ENCODE peak calls at places on chromosomes 7 and 10, in seven cellular contexts. W, X, A, R, V, J and I are unnamed samples.

GRCh38 chr7:115812796-115813195 is 217.8 kb downstream of the TFEC start:
- DNase-seq in W (no peak), X (no peak), A (no peak), R (no peak), V (no peak), J (no peak), I (no peak)

GRCh38 chr7:130732980-130733865 is 784 bp downstream of the KLF14 start:
- DNase-seq in W (no peak), X (peak; percentile 72), A (peak; percentile 45), R (peak; percentile 71), V (peak; percentile 63), J (no peak), I (peak; percentile 82)

GRCh38 chr7:137241655-137242054 is 101.9 kb downstream of the PTN start:
- DNase-seq in W (no peak), X (no peak), A (no peak), R (no peak), V (no peak), J (no peak), I (no peak)

GRCh38 chr10:17109475-17110207 is 20.0 kb downstream of the CUBN start:
- DNase-seq in W (peak; percentile 12), X (no peak), A (no peak), R (no peak), V (peak; percentile 94), J (peak; percentile 80), I (no peak)

GRCh38 chr10:75375828-75376227 is 25.7 kb downstream of the ZNF503 start:
- DNase-seq in W (no peak), X (no peak), A (peak; percentile 54), R (no peak), V (no peak), J (no peak), I (no peak)

GRCh38 chr7:49279886-49280285 is 355.5 kb downstream of the CDC14C start:
- DNase-seq in W (no peak), X (peak; percentile 59), A (no peak), R (no peak), V (no peak), J (no peak), I (no peak)

GRCh38 chr10:12041766-12042408 is 722 bp downstream of the UPF2 start:
- DNase-seq in W (peak; percentile 15), X (no peak), A (no peak), R (no peak), V (peak; percentile 54), J (peak; percentile 15), I (no peak)

GRCh38 chr7:85630904-85631582 is 444.2 kb upstream of the SEMA3D start:
- DNase-seq in W (no peak), X (no peak), A (no peak), R (no peak), V (peak; percentile 10), J (no peak), I (no peak)

GRCh38 chr7:79282051-79282694 is 171.3 kb downstream of the MAGI2 start:
- DNase-seq in W (peak; percentile 65), X (peak; percentile 23), A (no peak), R (no peak), V (peak; percentile 90), J (peak; percentile 83), I (no peak)

GRCh38 chr10:115141254-115141653 is 48.1 kb downstream of the ATRNL1 start:
- DNase-seq in W (peak; percentile 33), X (no peak), A (no peak), R (no peak), V (peak; percentile 45), J (peak; percentile 5), I (no peak)

GRCh38 chr7:112162161-112163020 is 43.8 kb downstream of the DOCK4 start:
- DNase-seq in W (peak; percentile 82), X (no peak), A (peak; percentile 55), R (peak; percentile 79), V (peak; percentile 61), J (no peak), I (peak; percentile 54)

GRCh38 chr7:18530224-18531179 is 35.0 kb downstream of the HDAC9 start:
- DNase-seq in W (peak; percentile 65), X (no peak), A (no peak), R (no peak), V (no peak), J (no peak), I (no peak)

GRCh38 chr7:20214787-20215669 is 2.2 kb downstream of the MACC1 start:
- DNase-seq in W (no peak), X (no peak), A (no peak), R (no peak), V (no peak), J (no peak), I (no peak)

GRCh38 chr7:1748774-1749173 is 78.7 kb downstream of the ELFN1 start:
- DNase-seq in W (no peak), X (no peak), A (peak; percentile 26), R (peak; percentile 64), V (no peak), J (no peak), I (peak; percentile 70)

GRCh38 chr7:138299046-138299445 is 161.0 kb upstream of the TRIM24 start:
- DNase-seq in W (no peak), X (no peak), A (no peak), R (no peak), V (no peak), J (no peak), I (no peak)

GRCh38 chr10:104678658-104679057 is 37.6 kb downstream of the SORCS3 start:
- DNase-seq in W (no peak), X (no peak), A (no peak), R (no peak), V (peak; percentile 4), J (no peak), I (no peak)

GRCh38 chr10:61643316-61643751 is 19.4 kb upstream of the CABCOCO1 start:
- DNase-seq in W (no peak), X (no peak), A (no peak), R (no peak), V (peak; percentile 85), J (peak; percentile 85), I (no peak)

GRCh38 chr7:138032186-138032585 is 30.3 kb upstream of the CREB3L2 start:
- DNase-seq in W (no peak), X (no peak), A (no peak), R (no peak), V (no peak), J (no peak), I (no peak)

GRCh38 chr10:118582511-118582910 is 12.9 kb downstream of the PRLHR start:
- DNase-seq in W (no peak), X (no peak), A (no peak), R (no peak), V (no peak), J (no peak), I (no peak)

GRCh38 chr7:34091330-34091917 is 186.1 kb downstream of the BMPER start:
- DNase-seq in W (peak; percentile 78), X (peak; percentile 58), A (no peak), R (no peak), V (peak; percentile 81), J (peak; percentile 67), I (peak; percentile 50)

GRCh38 chr10:102775973-102776669 is 32.4 kb downstream of the WBP1L start:
- DNase-seq in W (peak; percentile 81), X (peak; percentile 57), A (peak; percentile 93), R (peak; percentile 89), V (peak; percentile 77), J (peak; percentile 68), I (peak; percentile 36)

GRCh38 chr10:102773320-102773719 is 29.6 kb downstream of the WBP1L start:
- DNase-seq in W (no peak), X (no peak), A (no peak), R (no peak), V (peak; percentile 56), J (peak; percentile 33), I (no peak)

GRCh38 chr10:102773986-102774385 is 30.2 kb downstream of the WBP1L start:
- DNase-seq in W (no peak), X (no peak), A (peak; percentile 79), R (no peak), V (no peak), J (peak; percentile 39), I (no peak)

GRCh38 chr10:102776779-102777417 is 33.1 kb downstream of the WBP1L start:
- DNase-seq in W (peak; percentile 86), X (peak; percentile 65), A (peak; percentile 89), R (peak; percentile 87), V (peak; percentile 98), J (peak; percentile 98), I (peak; percentile 67)

GRCh38 chr10:102775201-102775972 is 31.6 kb downstream of the WBP1L start:
- DNase-seq in W (no peak), X (peak; percentile 55), A (peak; percentile 81), R (peak; percentile 79), V (no peak), J (peak; percentile 18), I (no peak)
- H3K4me3 ChIP-seq in W (peak overlapping the region; percentile 39), X (no peak overlapping the region), A (no peak overlapping the region), R (peak overlapping the region; percentile 57), V (peak overlapping the region; percentile 26), J (peak overlapping the region; percentile 53), I (no peak overlapping the region)

GRCh38 chr7:132577206-132578049 is 1.2 kb upstream of the PLXNA4 start:
- DNase-seq in W (peak; percentile 81), X (peak; percentile 67), A (peak; percentile 84), R (peak; percentile 93), V (peak; percentile 81), J (peak; percentile 73), I (peak; percentile 94)
- H3K4me3 ChIP-seq in W (peak overlapping the region; percentile 16), X (peak overlapping the region; percentile 44), A (peak overlapping the region; percentile 37), R (no peak overlapping the region), V (peak overlapping the region; percentile 5), J (peak overlapping the region; percentile 37), I (peak overlapping the region; percentile 40)

DNA sequence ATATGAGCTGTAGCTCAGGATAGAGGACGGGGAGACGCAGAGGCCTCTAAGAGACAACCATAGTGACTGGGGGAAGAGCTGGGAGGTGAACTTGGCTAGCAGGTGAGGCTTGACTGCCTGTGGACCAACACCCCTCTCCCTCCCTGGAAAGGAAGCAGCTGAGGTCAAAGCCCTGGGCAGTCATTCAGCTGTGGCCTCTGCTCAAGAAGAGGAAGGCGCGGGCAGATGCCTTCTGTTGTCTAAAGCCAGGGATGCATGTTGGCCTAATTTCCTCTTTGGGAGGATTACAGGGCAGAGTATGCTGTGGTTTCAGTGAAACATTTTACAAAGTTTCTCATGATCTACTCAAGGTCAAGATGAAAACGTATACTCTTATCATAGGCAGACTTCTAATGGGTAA is 327.1 kb downstream of the PRPF18 start:
- DNase-seq in W (no peak), X (no peak), A (peak; percentile 73), R (no peak), V (no peak), J (no peak), I (no peak)
- H3K4me3 ChIP-seq in W (no peak overlapping the region), X (no peak overlapping the region), A (no peak overlapping the region), R (no peak overlapping the region), V (no peak overlapping the region), J (no peak overlapping the region), I (no peak overlapping the region)

GRCh38 chr7:114527589-114527988 is 113.0 kb downstream of the FOXP2 start:
- DNase-seq in W (peak; percentile 21), X (no peak), A (no peak), R (no peak), V (no peak), J (no peak), I (no peak)

GRCh38 chr7:114519215-114519614 is 104.6 kb downstream of the FOXP2 start:
- DNase-seq in W (peak; percentile 9), X (no peak), A (no peak), R (no peak), V (no peak), J (no peak), I (no peak)

GRCh38 chr7:114522081-114522480 is 107.5 kb downstream of the FOXP2 start:
- DNase-seq in W (no peak), X (no peak), A (no peak), R (no peak), V (no peak), J (no peak), I (no peak)
- H3K4me3 ChIP-seq in W (no peak overlapping the region), X (no peak overlapping the region), A (no peak overlapping the region), R (no peak overlapping the region), V (no peak overlapping the region), J (no peak overlapping the region), I (no peak overlapping the region)